ENCODE peak calls at places on chromosomes 13 and 19, in six cellular contexts. One of them, this sample, is unnamed.

GRCh38 chr13:94656766-94657165 is 55.1 kb downstream of the GPR180 start:
- DNase-seq in heart right ventricle: no peak
- DNase-seq in breast epithelium: no peak
- DNase-seq in tibial nerve: no peak
- DNase-seq in uterus: no peak
- DNase-seq in ascending aorta: no peak
- DNase-seq in this sample: peak

GRCh38 chr19:33639034-33639681 is 17.4 kb downstream of the CHST8 start:
- DNase-seq in uterus: no peak
- DNase-seq in ascending aorta: no peak
- DNase-seq in heart right ventricle: no peak
- DNase-seq in tibial nerve: no peak
- DNase-seq in breast epithelium: no peak
- DNase-seq in this sample: no peak

GRCh38 chr13:75489502-75490263 is 7.7 kb upstream of the TBC1D4 start:
- DNase-seq in ascending aorta: no peak
- DNase-seq in uterus: no peak
- DNase-seq in breast epithelium: no peak
- DNase-seq in tibial nerve: no peak
- DNase-seq in heart right ventricle: no peak
- DNase-seq in this sample: peak

GRCh38 chr13:113918580-113918979 is 54.7 kb upstream of the GAS6 start:
- DNase-seq in heart right ventricle: no peak
- DNase-seq in tibial nerve: no peak
- DNase-seq in uterus: no peak
- DNase-seq in ascending aorta: no peak
- DNase-seq in breast epithelium: peak
- DNase-seq in this sample: no peak

GRCh38 chr13:109885235-109885634 is 98.9 kb upstream of the IRS2 start:
- DNase-seq in breast epithelium: no peak
- DNase-seq in heart right ventricle: no peak
- DNase-seq in ascending aorta: no peak
- DNase-seq in tibial nerve: no peak
- DNase-seq in uterus: no peak
- DNase-seq in this sample: no peak

GRCh38 chr13:75633285-75633684 is 2.8 kb upstream of the LMO7 start:
- DNase-seq in breast epithelium: no peak
- DNase-seq in uterus: no peak
- DNase-seq in tibial nerve: no peak
- DNase-seq in ascending aorta: no peak
- DNase-seq in heart right ventricle: no peak
- DNase-seq in this sample: no peak

GRCh38 chr19:47310323-47310722 is 662 bp downstream of the C5AR1 start:
- DNase-seq in heart right ventricle: no peak
- DNase-seq in uterus: no peak
- DNase-seq in breast epithelium: no peak
- DNase-seq in ascending aorta: no peak
- DNase-seq in tibial nerve: no peak
- DNase-seq in this sample: no peak

GRCh38 chr19:45327404-45328143 is 4.9 kb upstream of the CKM start:
- DNase-seq in uterus: no peak
- DNase-seq in heart right ventricle: no peak
- DNase-seq in breast epithelium: no peak
- DNase-seq in tibial nerve: no peak
- DNase-seq in ascending aorta: no peak
- DNase-seq in this sample: no peak

GRCh38 chr13:31947105-31947504 is 84.5 kb upstream of the FRY start:
- DNase-seq in tibial nerve: no peak
- DNase-seq in uterus: no peak
- DNase-seq in heart right ventricle: no peak
- DNase-seq in ascending aorta: no peak
- DNase-seq in breast epithelium: no peak
- DNase-seq in this sample: no peak

GRCh38 chr19:18417250-18418033 is 1.8 kb upstream of the SSBP4 start:
- DNase-seq in tibial nerve: no peak
- DNase-seq in heart right ventricle: peak
- DNase-seq in uterus: peak
- DNase-seq in ascending aorta: no peak
- DNase-seq in breast epithelium: no peak
- DNase-seq in this sample: no peak

GRCh38 chr19:46478356-46478986 is 7.1 kb upstream of the PNMA8A start:
- DNase-seq in uterus: no peak
- DNase-seq in heart right ventricle: no peak
- DNase-seq in tibial nerve: no peak
- DNase-seq in ascending aorta: no peak
- DNase-seq in breast epithelium: no peak
- DNase-seq in this sample: no peak

GRCh38 chr13:58434943-58435342 is 803.4 kb downstream of the PCDH17 start:
- DNase-seq in tibial nerve: no peak
- DNase-seq in ascending aorta: no peak
- DNase-seq in uterus: no peak
- DNase-seq in heart right ventricle: no peak
- DNase-seq in breast epithelium: no peak
- DNase-seq in this sample: no peak

DNA sequence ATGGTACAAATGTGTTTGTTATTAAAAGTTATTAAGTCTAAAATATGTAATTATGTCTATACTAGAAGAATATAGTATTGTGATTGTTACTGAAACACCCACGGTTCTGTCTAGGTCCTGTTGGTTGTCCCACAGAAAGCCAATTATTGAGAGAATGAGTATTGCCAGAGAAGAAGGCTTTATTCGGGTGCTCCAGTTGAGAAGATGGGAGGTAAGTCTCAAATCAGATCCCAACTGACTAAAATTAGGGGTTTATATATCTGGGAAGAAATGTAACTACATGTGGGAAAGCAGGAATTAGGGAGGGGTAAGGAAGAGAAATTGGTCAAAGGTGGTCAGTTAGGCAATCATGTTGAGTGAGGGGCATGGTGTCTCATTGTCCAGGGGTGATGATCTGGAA is 798.4 kb downstream of the PCDH17 start:
- DNase-seq in breast epithelium: no peak
- DNase-seq in heart right ventricle: no peak
- DNase-seq in uterus: no peak
- DNase-seq in ascending aorta: no peak
- DNase-seq in tibial nerve: no peak
- DNase-seq in this sample: no peak
- TF ChIP-seq CTCF in breast epithelium: no peak
- TF ChIP-seq CTCF in heart right ventricle: no peak
- TF ChIP-seq CTCF in uterus: no peak
- TF ChIP-seq CTCF in ascending aorta: no peak
- TF ChIP-seq CTCF in tibial nerve: no peak
- TF ChIP-seq CTCF in this sample: no peak

GRCh38 chr13:28199089-28199488 is 60.7 kb downstream of the PAN3 start:
- DNase-seq in heart right ventricle: no peak
- DNase-seq in uterus: no peak
- DNase-seq in breast epithelium: no peak
- DNase-seq in tibial nerve: no peak
- DNase-seq in ascending aorta: no peak
- DNase-seq in this sample: no peak
- TF ChIP-seq CTCF in heart right ventricle: no peak
- TF ChIP-seq CTCF in uterus: no peak
- TF ChIP-seq CTCF in breast epithelium: no peak
- TF ChIP-seq CTCF in tibial nerve: no peak
- TF ChIP-seq CTCF in ascending aorta: no peak
- TF ChIP-seq CTCF in this sample: no peak

DNA sequence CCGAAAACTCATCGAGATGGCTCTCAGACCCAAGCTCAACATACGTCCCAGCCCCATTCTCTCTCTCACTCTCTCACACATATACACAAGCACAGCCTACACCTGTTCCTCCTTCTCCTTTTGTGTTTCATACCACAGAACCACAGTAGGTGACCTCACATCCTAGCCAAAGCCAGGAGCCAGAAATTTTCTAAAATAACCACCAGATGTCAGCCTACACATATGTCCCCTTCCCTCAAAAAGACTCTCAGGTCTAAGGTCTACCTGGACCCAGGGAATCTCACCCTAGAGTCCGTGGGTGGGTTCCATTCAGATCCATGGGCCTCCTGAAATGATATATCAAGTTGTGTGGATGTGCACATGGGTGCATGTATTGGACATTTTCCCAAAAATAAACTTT is 104.2 kb upstream of the IPO5 start:
- DNase-seq in heart right ventricle: no peak
- DNase-seq in ascending aorta: no peak
- DNase-seq in tibial nerve: no peak
- DNase-seq in breast epithelium: no peak
- DNase-seq in uterus: no peak
- DNase-seq in this sample: peak
- TF ChIP-seq CTCF in heart right ventricle: peak
- TF ChIP-seq CTCF in ascending aorta: no peak
- TF ChIP-seq CTCF in tibial nerve: no peak
- TF ChIP-seq CTCF in breast epithelium: no peak
- TF ChIP-seq CTCF in uterus: no peak
- TF ChIP-seq CTCF in this sample: no peak

GRCh38 chr19:36051637-36052036 is 2.4 kb downstream of the THAP8 start:
- DNase-seq in ascending aorta: no peak
- DNase-seq in uterus: no peak
- DNase-seq in tibial nerve: no peak
- DNase-seq in heart right ventricle: no peak
- DNase-seq in breast epithelium: no peak
- DNase-seq in this sample: no peak

GRCh38 chr19:36054119-36054732 is at the start of gene THAP8:
- DNase-seq in ascending aorta: peak
- DNase-seq in breast epithelium: peak
- DNase-seq in uterus: peak
- DNase-seq in heart right ventricle: peak
- DNase-seq in tibial nerve: peak
- DNase-seq in this sample: peak

GRCh38 chr19:36049080-36049698 is 4.9 kb downstream of the THAP8 start:
- DNase-seq in ascending aorta: no peak
- DNase-seq in tibial nerve: no peak
- DNase-seq in uterus: no peak
- DNase-seq in heart right ventricle: no peak
- DNase-seq in breast epithelium: no peak
- DNase-seq in this sample: peak

GRCh38 chr19:36047835-36048234 is 6.2 kb downstream of the THAP8 start:
- DNase-seq in breast epithelium: no peak
- DNase-seq in uterus: no peak
- DNase-seq in heart right ventricle: no peak
- DNase-seq in tibial nerve: no peak
- DNase-seq in ascending aorta: no peak
- DNase-seq in this sample: no peak

DNA sequence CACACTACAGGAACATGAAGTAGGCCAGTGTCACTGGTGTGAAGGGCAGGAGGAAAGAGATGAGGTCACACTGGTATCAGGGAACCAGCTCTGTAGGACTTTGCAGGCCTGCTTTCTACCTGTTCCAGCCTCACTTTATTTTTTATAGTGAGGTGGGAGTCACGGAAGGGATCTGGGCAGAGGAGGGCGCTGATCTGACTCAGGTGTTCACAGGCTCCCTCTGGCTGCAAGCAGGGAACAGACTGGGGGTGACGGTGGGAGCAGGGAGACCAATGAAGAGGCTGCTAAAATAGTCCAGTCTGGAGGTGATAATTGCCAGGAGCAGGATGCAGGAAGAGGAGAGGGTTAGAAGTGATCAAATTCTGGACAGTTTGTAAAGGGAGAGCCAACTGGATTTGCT is 2.8 kb downstream of the THAP8 start:
- DNase-seq in breast epithelium: no peak
- DNase-seq in ascending aorta: no peak
- DNase-seq in heart right ventricle: no peak
- DNase-seq in tibial nerve: no peak
- DNase-seq in uterus: no peak
- DNase-seq in this sample: no peak
- TF ChIP-seq CTCF in breast epithelium: no peak
- TF ChIP-seq CTCF in ascending aorta: no peak
- TF ChIP-seq CTCF in heart right ventricle: no peak
- TF ChIP-seq CTCF in tibial nerve: no peak
- TF ChIP-seq CTCF in uterus: no peak
- TF ChIP-seq CTCF in this sample: no peak

GRCh38 chr13:65036999-65037398 is 2193.1 kb downstream of the PCDH9 start:
- DNase-seq in breast epithelium: no peak
- DNase-seq in uterus: no peak
- DNase-seq in heart right ventricle: no peak
- DNase-seq in ascending aorta: no peak
- DNase-seq in tibial nerve: no peak
- DNase-seq in this sample: no peak

GRCh38 chr13:65034266-65034665 is 2195.9 kb downstream of the PCDH9 start:
- DNase-seq in tibial nerve: no peak
- DNase-seq in ascending aorta: no peak
- DNase-seq in uterus: no peak
- DNase-seq in heart right ventricle: peak
- DNase-seq in breast epithelium: no peak
- DNase-seq in this sample: no peak

GRCh38 chr13:65028101-65028500 is 2202.0 kb downstream of the PCDH9 start:
- DNase-seq in heart right ventricle: no peak
- DNase-seq in ascending aorta: no peak
- DNase-seq in uterus: no peak
- DNase-seq in tibial nerve: no peak
- DNase-seq in breast epithelium: no peak
- DNase-seq in this sample: no peak

GRCh38 chr13:65032825-65033224 is 2197.3 kb downstream of the PCDH9 start:
- DNase-seq in tibial nerve: no peak
- DNase-seq in ascending aorta: no peak
- DNase-seq in uterus: no peak
- DNase-seq in heart right ventricle: no peak
- DNase-seq in breast epithelium: no peak
- DNase-seq in this sample: no peak
- TF ChIP-seq CTCF in tibial nerve: no peak
- TF ChIP-seq CTCF in ascending aorta: no peak
- TF ChIP-seq CTCF in uterus: no peak
- TF ChIP-seq CTCF in heart right ventricle: no peak
- TF ChIP-seq CTCF in breast epithelium: no peak
- TF ChIP-seq CTCF in this sample: no peak

GRCh38 chr13:44425041-44425814 is 51.6 kb downstream of the SERP2 start:
- DNase-seq in ascending aorta: no peak
- DNase-seq in tibial nerve: no peak
- DNase-seq in uterus: no peak
- DNase-seq in heart right ventricle: no peak
- DNase-seq in breast epithelium: no peak
- DNase-seq in this sample: no peak
- TF ChIP-seq CTCF in ascending aorta: no peak
- TF ChIP-seq CTCF in tibial nerve: no peak
- TF ChIP-seq CTCF in uterus: no peak
- TF ChIP-seq CTCF in heart right ventricle: no peak
- TF ChIP-seq CTCF in breast epithelium: no peak
- TF ChIP-seq CTCF in this sample: no peak